ENCODE peak calls at places on chromosomes 11 and 22, in five cellular contexts. X, A, E, I and G are unnamed samples.

GRCh38 chr22:19959043-19959586 is 17.5 kb upstream of the TXNRD2 start:
- DNase-seq in I (no peak), X (no peak), E (peak), A (peak), G (peak)

GRCh38 chr22:38221908-38222796 is 20.4 kb downstream of the MAFF start:
- DNase-seq in X (no peak), A (no peak), I (no peak), E (no peak), G (no peak)

GRCh38 chr11:76313913-76314740 is 66.8 kb downstream of the THAP12 start:
- DNase-seq in X (no peak), E (no peak), A (no peak), I (no peak), G (no peak)

GRCh38 chr11:102109896-102110760 is at the start of gene YAP1:
- DNase-seq in I (peak), A (peak), E (peak), X (peak), G (peak)

GRCh38 chr11:116865696-116866095 is 28.3 kb upstream of the APOA1 start:
- DNase-seq in I (no peak), E (no peak), A (no peak), X (no peak), G (no peak)

GRCh38 chr11:6530848-6531247 is 33.8 kb downstream of the DNHD1 start:
- DNase-seq in E (no peak), I (no peak), X (no peak), A (no peak), G (no peak)

GRCh38 chr11:133064152-133064877 is 468.0 kb downstream of the OPCML start:
- DNase-seq in I (peak), A (peak), X (no peak), E (peak), G (peak)

GRCh38 chr11:45655831-45656230 is 9.6 kb downstream of the CHST1 start:
- DNase-seq in X (no peak), E (no peak), A (no peak), I (no peak), G (no peak)

GRCh38 chr11:22884268-22884667 is 24.0 kb upstream of the CCDC179 start:
- DNase-seq in X (no peak), E (no peak), I (no peak), A (no peak), G (no peak)

GRCh38 chr11:130769782-130770565 is 146.3 kb downstream of the SNX19 start:
- DNase-seq in E (no peak), I (no peak), X (no peak), A (no peak), G (no peak)

GRCh38 chr22:39985383-39986045 is 9.2 kb upstream of the FAM83F start:
- DNase-seq in E (no peak), X (no peak), A (no peak), I (peak), G (peak)

GRCh38 chr22:32205974-32206773 is 1.3 kb upstream of the RFPL2 start:
- DNase-seq in A (peak), X (no peak), E (no peak), I (no peak), G (no peak)

GRCh38 chr11:92383430-92383829 is 158.8 kb downstream of the FAT3 start:
- DNase-seq in I (no peak), X (peak), A (no peak), E (no peak), G (no peak)

GRCh38 chr11:65662247-65662801 is 392 bp downstream of the RELA start:
- DNase-seq in I (no peak), X (no peak), E (peak), A (no peak), G (no peak)

GRCh38 chr11:22875869-22876473 is 15.7 kb upstream of the CCDC179 start:
- DNase-seq in X (peak), A (peak), I (peak), E (peak), G (peak)

GRCh38 chr11:79269923-79270322 is 170.9 kb downstream of the TENM4 start:
- DNase-seq in A (peak), X (no peak), I (no peak), E (no peak), G (no peak)

GRCh38 chr11:77322926-77323590 is 21.6 kb upstream of the GDPD4 start:
- DNase-seq in X (no peak), A (no peak), I (no peak), E (no peak), G (no peak)

GRCh38 chr11:79397252-79397651 is 43.6 kb downstream of the TENM4 start:
- DNase-seq in E (no peak), X (no peak), I (no peak), A (no peak), G (no peak)

GRCh38 chr11:73225001-73225686 is 7.1 kb downstream of the P2RY2 start:
- DNase-seq in E (no peak), X (no peak), A (no peak), I (no peak), G (no peak)